ENCODE peak calls at places on chromosomes 4 and X, in six cellular contexts. One of them, this sample, is unnamed.

GRCh38 chr4:102789317-102789717 is 28.5 kb upstream of the MANBA start:
- DNase-seq in GM23248: peak; percentile 52
- DNase-seq in effector memory CD4-positive, alpha-beta T cell: no peak
- DNase-seq in PC-3: peak; percentile 76
- DNase-seq in H1: no peak
- DNase-seq in hepatocyte: peak; percentile 15
- DNase-seq in this sample: no peak

GRCh38 chr4:176896211-176896610 is 103.5 kb upstream of the VEGFC start:
- DNase-seq in hepatocyte: no peak
- DNase-seq in PC-3: peak; percentile 6
- DNase-seq in H1: no peak
- DNase-seq in GM23248: no peak
- DNase-seq in effector memory CD4-positive, alpha-beta T cell: no peak
- DNase-seq in this sample: no peak

GRCh38 chrX:153245288-153245731 is 66.2 kb downstream of the MAGEA1 start:
- DNase-seq in H1: no peak
- DNase-seq in PC-3: no peak
- DNase-seq in hepatocyte: peak; percentile 29
- DNase-seq in GM23248: no peak
- DNase-seq in effector memory CD4-positive, alpha-beta T cell: no peak
- DNase-seq in this sample: no peak

GRCh38 chrX:15815779-15816452 is 25.6 kb downstream of the ZRSR2 start:
- DNase-seq in effector memory CD4-positive, alpha-beta T cell: peak; percentile 0
- DNase-seq in hepatocyte: peak; percentile 68
- DNase-seq in GM23248: peak; percentile 31
- DNase-seq in H1: no peak
- DNase-seq in PC-3: peak; percentile 50
- DNase-seq in this sample: no peak

GRCh38 chr4:8817813-8818062 is 53.9 kb downstream of the HMX1 start:
- DNase-seq in PC-3: no peak
- DNase-seq in H1: no peak
- DNase-seq in GM23248: no peak
- DNase-seq in hepatocyte: no peak
- DNase-seq in effector memory CD4-positive, alpha-beta T cell: no peak
- DNase-seq in this sample: no peak

GRCh38 chrX:144616317-144616716 is 631.0 kb upstream of the SPANXN1 start:
- DNase-seq in PC-3: peak; percentile 63
- DNase-seq in hepatocyte: no peak
- DNase-seq in effector memory CD4-positive, alpha-beta T cell: no peak
- DNase-seq in GM23248: no peak
- DNase-seq in H1: no peak
- DNase-seq in this sample: no peak

GRCh38 chr4:183986645-183987528 is 81.8 kb downstream of the STOX2 start:
- DNase-seq in GM23248: peak; percentile 2
- DNase-seq in H1: no peak
- DNase-seq in PC-3: no peak
- DNase-seq in effector memory CD4-positive, alpha-beta T cell: no peak
- DNase-seq in hepatocyte: no peak
- DNase-seq in this sample: no peak

GRCh38 chr4:153222162-153222789 is 18.0 kb downstream of the TRIM2 start:
- DNase-seq in hepatocyte: peak; percentile 81
- DNase-seq in PC-3: peak; percentile 79
- DNase-seq in GM23248: peak; percentile 92
- DNase-seq in effector memory CD4-positive, alpha-beta T cell: no peak
- DNase-seq in H1: peak; percentile 65
- DNase-seq in this sample: no peak

GRCh38 chr4:16641971-16642370 is 256.5 kb downstream of the LDB2 start:
- DNase-seq in effector memory CD4-positive, alpha-beta T cell: no peak
- DNase-seq in GM23248: peak; percentile 88
- DNase-seq in H1: no peak
- DNase-seq in PC-3: no peak
- DNase-seq in hepatocyte: no peak
- DNase-seq in this sample: no peak

GRCh38 chrX:45485682-45486081 is 285.0 kb upstream of the DIPK2B start:
- DNase-seq in hepatocyte: no peak
- DNase-seq in effector memory CD4-positive, alpha-beta T cell: no peak
- DNase-seq in H1: no peak
- DNase-seq in PC-3: no peak
- DNase-seq in GM23248: no peak
- DNase-seq in this sample: no peak

GRCh38 chrX:13495232-13495631 is 74.2 kb upstream of the EGFL6 start:
- DNase-seq in GM23248: no peak
- DNase-seq in hepatocyte: no peak
- DNase-seq in effector memory CD4-positive, alpha-beta T cell: no peak
- DNase-seq in PC-3: no peak
- DNase-seq in H1: no peak
- DNase-seq in this sample: no peak

GRCh38 chr4:8162625-8163024 is 4.0 kb upstream of the ABLIM2 start:
- DNase-seq in H1: no peak
- DNase-seq in GM23248: no peak
- DNase-seq in hepatocyte: no peak
- DNase-seq in PC-3: no peak
- DNase-seq in effector memory CD4-positive, alpha-beta T cell: no peak
- DNase-seq in this sample: no peak

GRCh38 chrX:123489011-123489410 is 243.8 kb downstream of the THOC2 start:
- DNase-seq in PC-3: no peak
- DNase-seq in effector memory CD4-positive, alpha-beta T cell: no peak
- DNase-seq in H1: no peak
- DNase-seq in hepatocyte: no peak
- DNase-seq in GM23248: peak; percentile 35
- DNase-seq in this sample: no peak

GRCh38 chrX:121869876-121870477 is 822.6 kb downstream of the GLUD2 start:
- DNase-seq in PC-3: no peak
- DNase-seq in H1: no peak
- DNase-seq in GM23248: no peak
- DNase-seq in hepatocyte: no peak
- DNase-seq in effector memory CD4-positive, alpha-beta T cell: no peak
- DNase-seq in this sample: no peak

GRCh38 chrX:131827935-131828334 is 195.2 kb upstream of the STK26 start:
- DNase-seq in PC-3: peak; percentile 55
- DNase-seq in H1: no peak
- DNase-seq in GM23248: peak; percentile 19
- DNase-seq in hepatocyte: no peak
- DNase-seq in effector memory CD4-positive, alpha-beta T cell: no peak
- DNase-seq in this sample: no peak

GRCh38 chr4:160772668-160773067 is 1391.1 kb downstream of the FSTL5 start:
- DNase-seq in effector memory CD4-positive, alpha-beta T cell: no peak
- DNase-seq in GM23248: no peak
- DNase-seq in H1: no peak
- DNase-seq in PC-3: no peak
- DNase-seq in hepatocyte: no peak
- DNase-seq in this sample: no peak

GRCh38 chrX:24846551-24847170 is 152.9 kb downstream of the POLA1 start:
- DNase-seq in PC-3: no peak
- DNase-seq in hepatocyte: no peak
- DNase-seq in GM23248: peak; percentile 52
- DNase-seq in H1: no peak
- DNase-seq in effector memory CD4-positive, alpha-beta T cell: no peak
- DNase-seq in this sample: no peak

GRCh38 chrX:77493677-77494553 is 46.7 kb downstream of the FGF16 start:
- DNase-seq in PC-3: peak; percentile 66
- DNase-seq in GM23248: peak; percentile 55
- DNase-seq in H1: peak; percentile 47
- DNase-seq in effector memory CD4-positive, alpha-beta T cell: no peak
- DNase-seq in hepatocyte: peak; percentile 75
- DNase-seq in this sample: peak; percentile 13

GRCh38 chr4:22462693-22463092 is 53.2 kb downstream of the ADGRA3 start:
- DNase-seq in GM23248: no peak
- DNase-seq in PC-3: no peak
- DNase-seq in H1: no peak
- DNase-seq in effector memory CD4-positive, alpha-beta T cell: no peak
- DNase-seq in hepatocyte: no peak
- DNase-seq in this sample: no peak

GRCh38 chr4:70706516-70706915 is 15.2 kb upstream of the RUFY3 start:
- DNase-seq in GM23248: peak; percentile 52
- DNase-seq in hepatocyte: no peak
- DNase-seq in PC-3: peak; percentile 26
- DNase-seq in effector memory CD4-positive, alpha-beta T cell: no peak
- DNase-seq in H1: no peak
- DNase-seq in this sample: no peak
- H3K27ac ChIP-seq in GM23248: peak overlapping the region; percentile 76
- H3K27ac ChIP-seq in hepatocyte: peak overlapping the region; percentile 94
- H3K27ac ChIP-seq in PC-3: peak overlapping the region; percentile 78
- H3K27ac ChIP-seq in effector memory CD4-positive, alpha-beta T cell: peak overlapping the region; percentile 83
- H3K27ac ChIP-seq in H1: no peak overlapping the region
- H3K27ac ChIP-seq in this sample: no peak overlapping the region

DNA sequence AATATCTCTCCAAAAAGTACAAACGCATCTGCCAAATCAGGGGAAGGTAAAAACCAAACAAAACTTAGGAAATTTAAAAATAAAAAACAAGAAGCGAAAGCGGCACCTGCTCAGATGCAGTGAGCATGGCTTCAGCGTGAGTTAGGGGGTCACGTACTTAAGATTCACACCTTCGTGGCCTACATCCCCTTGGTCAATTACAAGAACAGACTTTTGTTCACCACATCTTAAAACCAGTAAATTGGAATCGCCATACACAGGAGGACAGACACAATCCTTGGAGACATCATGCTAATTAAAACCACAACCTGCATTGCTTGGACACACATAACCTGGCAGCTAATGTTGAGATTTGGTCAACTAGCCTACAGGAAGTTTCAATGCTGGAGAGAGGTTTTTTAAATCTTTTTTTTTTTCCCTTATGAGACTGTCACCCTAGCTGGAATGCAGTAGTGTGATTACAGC is 12.5 kb upstream of the SEL1L3 start:
- DNase-seq in GM23248: no peak
- DNase-seq in hepatocyte: no peak
- DNase-seq in effector memory CD4-positive, alpha-beta T cell: no peak
- DNase-seq in H1: no peak
- DNase-seq in PC-3: no peak
- DNase-seq in this sample: no peak
- H3K4me3 ChIP-seq in GM23248: no peak overlapping the region
- H3K4me3 ChIP-seq in hepatocyte: no peak overlapping the region
- H3K4me3 ChIP-seq in effector memory CD4-positive, alpha-beta T cell: no peak overlapping the region
- H3K4me3 ChIP-seq in H1: no peak overlapping the region
- H3K4me3 ChIP-seq in PC-3: no peak overlapping the region
- H3K4me3 ChIP-seq in this sample: no peak overlapping the region

GRCh38 chr4:18342847-18343246 is 321.3 kb upstream of the LCORL start:
- DNase-seq in H1: no peak
- DNase-seq in GM23248: no peak
- DNase-seq in PC-3: no peak
- DNase-seq in hepatocyte: no peak
- DNase-seq in effector memory CD4-positive, alpha-beta T cell: no peak
- DNase-seq in this sample: no peak
- H3K4me1 ChIP-seq in H1: no peaks in the 10 kb centered on the region
- H3K4me1 ChIP-seq in GM23248: no peaks in the 10 kb centered on the region
- H3K4me1 ChIP-seq in PC-3: no peaks in the 10 kb centered on the region
- H3K4me1 ChIP-seq in hepatocyte: no peaks in the 10 kb centered on the region
- H3K4me1 ChIP-seq in effector memory CD4-positive, alpha-beta T cell: no peaks in the 10 kb centered on the region
- H3K4me1 ChIP-seq in this sample: no peaks in the 10 kb centered on the region

DNA sequence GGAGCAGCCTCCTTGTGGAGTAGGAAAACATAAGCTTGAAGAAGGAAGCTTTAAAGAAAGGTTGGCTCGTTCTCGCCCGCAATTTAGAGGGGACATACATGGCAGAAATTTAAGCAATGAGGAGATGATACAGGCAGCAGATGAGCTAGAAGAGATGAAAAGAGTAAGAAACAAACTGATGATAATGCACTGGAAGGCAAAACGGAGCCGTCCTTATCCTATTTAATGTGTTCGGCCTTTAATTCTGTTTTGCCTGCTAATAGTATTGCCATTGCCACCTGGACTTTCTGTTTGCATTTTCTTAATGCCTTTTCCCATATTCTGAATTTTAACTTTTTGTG is 1.4 kb downstream of the TCEAL1 start:
- DNase-seq in GM23248: no peak
- DNase-seq in H1: no peak
- DNase-seq in hepatocyte: no peak
- DNase-seq in PC-3: no peak
- DNase-seq in effector memory CD4-positive, alpha-beta T cell: no peak
- DNase-seq in this sample: no peak
- H3K27ac ChIP-seq in GM23248: peak overlapping the region; percentile 80
- H3K27ac ChIP-seq in H1: no peak overlapping the region
- H3K27ac ChIP-seq in hepatocyte: peak overlapping the region; percentile 99
- H3K27ac ChIP-seq in PC-3: peak overlapping the region; percentile 88
- H3K27ac ChIP-seq in effector memory CD4-positive, alpha-beta T cell: no peak overlapping the region
- H3K27ac ChIP-seq in this sample: no peak overlapping the region

DNA sequence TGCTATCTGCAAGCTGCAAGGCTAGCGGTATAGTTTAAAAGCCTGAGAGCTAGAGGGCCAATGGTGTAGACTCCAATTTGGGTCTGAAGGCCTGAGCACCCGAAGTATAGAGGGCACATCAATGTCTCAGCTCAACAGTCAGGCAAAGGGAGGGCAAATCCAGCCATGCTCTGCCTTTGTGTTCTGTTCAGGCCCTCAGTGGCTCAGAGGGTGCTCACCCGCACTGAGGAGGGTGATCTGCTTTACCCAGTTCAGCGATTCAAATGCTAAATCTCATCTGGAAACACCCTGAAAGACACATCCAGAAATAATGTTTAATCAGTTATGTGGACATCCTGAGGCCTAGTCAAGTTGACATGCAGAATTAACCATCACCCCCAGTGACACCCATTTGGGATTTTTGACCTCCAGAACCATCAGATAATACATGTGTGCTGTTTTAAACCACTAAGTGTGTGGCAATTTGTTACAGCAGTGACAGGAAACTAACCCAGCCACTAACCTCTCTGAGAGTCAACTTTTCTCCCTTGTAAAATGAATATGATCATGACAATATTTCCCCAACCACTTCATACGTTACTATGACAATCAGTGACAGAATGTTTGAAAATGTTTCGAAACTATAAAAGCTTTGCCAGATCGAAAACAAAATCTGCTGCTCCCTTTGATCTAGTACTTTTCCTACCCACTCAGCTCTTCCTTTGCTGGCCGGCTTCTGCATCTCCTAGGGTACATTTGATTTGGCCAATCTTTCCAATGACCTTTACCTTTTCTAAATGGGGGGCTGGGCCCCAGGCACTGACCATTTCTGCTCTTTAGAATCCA is 8.4 kb upstream of the TBL1X start:
- DNase-seq in hepatocyte: no peak
- DNase-seq in PC-3: peak; percentile 11
- DNase-seq in GM23248: no peak
- DNase-seq in H1: no peak
- DNase-seq in effector memory CD4-positive, alpha-beta T cell: peak; percentile 14
- DNase-seq in this sample: no peak
- H3K4me3 ChIP-seq in hepatocyte: no peak overlapping the region
- H3K4me3 ChIP-seq in PC-3: no peak overlapping the region
- H3K4me3 ChIP-seq in GM23248: no peak overlapping the region
- H3K4me3 ChIP-seq in H1: no peak overlapping the region
- H3K4me3 ChIP-seq in effector memory CD4-positive, alpha-beta T cell: no peak overlapping the region
- H3K4me3 ChIP-seq in this sample: no peak overlapping the region

DNA sequence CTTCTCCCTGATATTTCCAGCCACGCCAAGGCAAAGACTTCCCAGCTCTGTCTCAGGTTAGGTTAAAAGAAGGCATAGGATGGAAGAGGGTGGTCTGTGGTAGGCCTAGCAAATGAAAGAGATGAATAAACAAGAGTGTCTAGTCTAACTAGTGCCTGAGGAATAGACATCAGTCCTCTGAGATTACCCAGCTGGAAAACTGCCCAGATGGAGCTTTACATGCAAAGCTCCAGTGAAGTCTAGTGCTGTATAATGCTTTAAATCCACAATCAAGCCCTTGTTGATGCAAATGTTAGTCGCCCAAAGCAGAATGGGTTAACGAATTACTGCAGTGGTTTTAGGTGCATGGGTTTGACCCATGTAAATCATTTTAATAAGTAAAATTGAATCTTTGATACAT is 24.8 kb upstream of the GUCY1B1 start:
- DNase-seq in GM23248: peak; percentile 12
- DNase-seq in effector memory CD4-positive, alpha-beta T cell: no peak
- DNase-seq in H1: no peak
- DNase-seq in PC-3: no peak
- DNase-seq in hepatocyte: peak; percentile 26
- DNase-seq in this sample: no peak
- H3K4me1 ChIP-seq in GM23248: peaks cover 4% of the 10 kb centered on the region
- H3K4me1 ChIP-seq in effector memory CD4-positive, alpha-beta T cell: no peaks in the 10 kb centered on the region
- H3K4me1 ChIP-seq in H1: no peaks in the 10 kb centered on the region
- H3K4me1 ChIP-seq in PC-3: no peaks in the 10 kb centered on the region
- H3K4me1 ChIP-seq in hepatocyte: no peaks in the 10 kb centered on the region
- H3K4me1 ChIP-seq in this sample: no peaks in the 10 kb centered on the region

GRCh38 chrX:40867352-40867751 is 132.0 kb upstream of the MED14 start:
- DNase-seq in PC-3: peak; percentile 70
- DNase-seq in H1: no peak
- DNase-seq in effector memory CD4-positive, alpha-beta T cell: no peak
- DNase-seq in hepatocyte: peak; percentile 54
- DNase-seq in GM23248: peak; percentile 37
- DNase-seq in this sample: no peak
- H3K27ac ChIP-seq in PC-3: no peak overlapping the region
- H3K27ac ChIP-seq in H1: no peak overlapping the region
- H3K27ac ChIP-seq in effector memory CD4-positive, alpha-beta T cell: no peak overlapping the region
- H3K27ac ChIP-seq in hepatocyte: peak overlapping the region; percentile 63
- H3K27ac ChIP-seq in GM23248: peak overlapping the region; percentile 51
- H3K27ac ChIP-seq in this sample: no peak overlapping the region